ENCODE peak calls at places on chromosomes 13 and 19, in five cellular contexts. One of them, this sample, is unnamed.
A peak's percentile ranks its signal among the peaks of the same experiment; 100 is the strongest.

GRCh38 chr13:40564342-40564997 is 102.0 kb downstream of the FOXO1 start:
- DNase-seq in left colon: no peak
- DNase-seq in CD8-positive, alpha-beta T cell: no peak
- DNase-seq in tibial artery: no peak
- DNase-seq in non-pigmented ciliary epithelial cell: no peak
- DNase-seq in this sample: no peak

GRCh38 chr19:51811344-51811743 is 16.4 kb downstream of the FPR3 start:
- DNase-seq in CD8-positive, alpha-beta T cell: no peak
- DNase-seq in non-pigmented ciliary epithelial cell: no peak
- DNase-seq in tibial artery: peak; percentile 57
- DNase-seq in left colon: no peak
- DNase-seq in this sample: no peak

GRCh38 chr19:33740811-33741396 is 55.8 kb upstream of the KCTD15 start:
- DNase-seq in tibial artery: no peak
- DNase-seq in CD8-positive, alpha-beta T cell: no peak
- DNase-seq in left colon: no peak
- DNase-seq in non-pigmented ciliary epithelial cell: no peak
- DNase-seq in this sample: peak; percentile 26

GRCh38 chr13:78881746-78882145 is 222.8 kb upstream of the OBI1 start:
- DNase-seq in CD8-positive, alpha-beta T cell: no peak
- DNase-seq in left colon: no peak
- DNase-seq in tibial artery: no peak
- DNase-seq in non-pigmented ciliary epithelial cell: no peak
- DNase-seq in this sample: no peak

GRCh38 chr13:27607125-27607524 is 13.2 kb downstream of the LNX2 start:
- DNase-seq in left colon: no peak
- DNase-seq in non-pigmented ciliary epithelial cell: peak; percentile 67
- DNase-seq in tibial artery: no peak
- DNase-seq in CD8-positive, alpha-beta T cell: no peak
- DNase-seq in this sample: peak; percentile 77

GRCh38 chr19:7722231-7722651 is 9.7 kb downstream of the CLEC4G start:
- DNase-seq in left colon: no peak
- DNase-seq in CD8-positive, alpha-beta T cell: no peak
- DNase-seq in tibial artery: no peak
- DNase-seq in non-pigmented ciliary epithelial cell: no peak
- DNase-seq in this sample: no peak

GRCh38 chr19:7916137-7916907 is 1.7 kb downstream of the TGFBR3L start:
- DNase-seq in left colon: peak; percentile 34
- DNase-seq in CD8-positive, alpha-beta T cell: peak; percentile 26
- DNase-seq in tibial artery: no peak
- DNase-seq in non-pigmented ciliary epithelial cell: no peak
- DNase-seq in this sample: peak; percentile 32

GRCh38 chr19:13574933-13575332 is 68.7 kb upstream of the CACNA1A start:
- DNase-seq in non-pigmented ciliary epithelial cell: no peak
- DNase-seq in left colon: no peak
- DNase-seq in tibial artery: no peak
- DNase-seq in CD8-positive, alpha-beta T cell: no peak
- DNase-seq in this sample: no peak

GRCh38 chr19:16141043-16141442 is 2.4 kb upstream of the HSH2D start:
- DNase-seq in tibial artery: no peak
- DNase-seq in left colon: peak; percentile 47
- DNase-seq in non-pigmented ciliary epithelial cell: no peak
- DNase-seq in CD8-positive, alpha-beta T cell: no peak
- DNase-seq in this sample: no peak

GRCh38 chr13:92838786-92839185 is 387.8 kb upstream of the GPC6 start:
- DNase-seq in CD8-positive, alpha-beta T cell: no peak
- DNase-seq in tibial artery: no peak
- DNase-seq in non-pigmented ciliary epithelial cell: peak; percentile 78
- DNase-seq in left colon: no peak
- DNase-seq in this sample: peak; percentile 90

GRCh38 chr13:113996912-113997745 is 23.3 kb upstream of the C13orf46 start:
- DNase-seq in non-pigmented ciliary epithelial cell: no peak
- DNase-seq in tibial artery: no peak
- DNase-seq in left colon: peak; percentile 10
- DNase-seq in CD8-positive, alpha-beta T cell: no peak
- DNase-seq in this sample: no peak

GRCh38 chr13:67133476-67133875 is 96.7 kb downstream of the PCDH9 start:
- DNase-seq in left colon: no peak
- DNase-seq in CD8-positive, alpha-beta T cell: no peak
- DNase-seq in tibial artery: no peak
- DNase-seq in non-pigmented ciliary epithelial cell: no peak
- DNase-seq in this sample: no peak

GRCh38 chr19:362154-362553 is 17.6 kb upstream of the MIER2 start:
- DNase-seq in tibial artery: no peak
- DNase-seq in left colon: no peak
- DNase-seq in CD8-positive, alpha-beta T cell: no peak
- DNase-seq in non-pigmented ciliary epithelial cell: no peak
- DNase-seq in this sample: no peak

GRCh38 chr19:405138-405965 is 3.6 kb downstream of the C2CD4C start:
- DNase-seq in non-pigmented ciliary epithelial cell: no peak
- DNase-seq in left colon: peak; percentile 24
- DNase-seq in tibial artery: no peak
- DNase-seq in CD8-positive, alpha-beta T cell: no peak
- DNase-seq in this sample: no peak

GRCh38 chr19:8396185-8396562 is 6.0 kb downstream of the RAB11B start:
- DNase-seq in CD8-positive, alpha-beta T cell: no peak
- DNase-seq in non-pigmented ciliary epithelial cell: no peak
- DNase-seq in tibial artery: no peak
- DNase-seq in left colon: no peak
- DNase-seq in this sample: no peak

GRCh38 chr19:5479958-5480357 is 24.7 kb downstream of the ZNRF4 start:
- DNase-seq in left colon: no peak
- DNase-seq in tibial artery: no peak
- DNase-seq in non-pigmented ciliary epithelial cell: no peak
- DNase-seq in CD8-positive, alpha-beta T cell: no peak
- DNase-seq in this sample: no peak

GRCh38 chr19:31533114-31533513 is 183.9 kb upstream of the TSHZ3 start:
- DNase-seq in CD8-positive, alpha-beta T cell: no peak
- DNase-seq in non-pigmented ciliary epithelial cell: no peak
- DNase-seq in tibial artery: no peak
- DNase-seq in left colon: no peak
- DNase-seq in this sample: no peak

GRCh38 chr19:6738726-6739389 is 622 bp upstream of the TRIP10 start:
- DNase-seq in CD8-positive, alpha-beta T cell: no peak
- DNase-seq in tibial artery: peak; percentile 57
- DNase-seq in left colon: peak; percentile 86
- DNase-seq in non-pigmented ciliary epithelial cell: no peak
- DNase-seq in this sample: no peak

GRCh38 chr13:75181906-75182305 is 300.1 kb downstream of the TBC1D4 start:
- DNase-seq in tibial artery: no peak
- DNase-seq in non-pigmented ciliary epithelial cell: peak; percentile 83
- DNase-seq in left colon: no peak
- DNase-seq in CD8-positive, alpha-beta T cell: no peak
- DNase-seq in this sample: peak; percentile 95